ENCODE peak calls at places on chromosomes 11 and 22, in nine cellular contexts. P is brain microvascular endothelial cell; Z is heart left ventricle; X is WTC11; K is stimulated activated CD4-positive, alpha-beta T cell treated with anti-CD3 and anti-CD28 coated beads, Interleukin-2, amount 100 ng/mL, for 24 hours; I is cardiac fibroblast; T is body of pancreas; Y is HTR-8/SVneo; O is C1 segment of cervical spinal cord. D is an unnamed sample.

GRCh38 chr22:26359156-26359555 is 69.9 kb upstream of the ASPHD2 start:
- DNase-seq in P (no peak), Z (no peak), X (no peak), K (no peak), I (no peak), T (no peak), Y (no peak), O (no peak), D (no peak)

GRCh38 chr22:47291565-47292495 is 529.4 kb downstream of the TBC1D22A start:
- DNase-seq in P (no peak), Z (no peak), X (peak), K (no peak), I (no peak), T (no peak), Y (no peak), O (no peak), D (peak)

GRCh38 chr22:19665784-19666662 is 48.3 kb upstream of the SEPTIN5 start:
- DNase-seq in P (no peak), Z (no peak), X (no peak), K (no peak), I (no peak), T (no peak), Y (no peak), O (no peak), D (no peak)

GRCh38 chr11:12216542-12217422 is 106.4 kb downstream of the MICAL2 start:
- DNase-seq in P (peak), Z (no peak), X (no peak), K (no peak), I (peak), T (peak), Y (no peak), O (no peak), D (no peak)

GRCh38 chr22:43110444-43110926 is at the start of gene BIK:
- DNase-seq in P (no peak), Z (peak), X (peak), K (peak), I (peak), T (peak), Y (peak), O (no peak), D (peak)

GRCh38 chr22:36562261-36562835 is 33.4 kb upstream of the EIF3D start:
- DNase-seq in P (peak), Z (no peak), X (no peak), K (no peak), I (peak), T (no peak), Y (peak), O (no peak), D (no peak)

GRCh38 chr11:110691961-110692360 is 20.3 kb downstream of the ARHGAP20 start:
- DNase-seq in P (no peak), Z (no peak), X (no peak), K (no peak), I (no peak), T (no peak), Y (no peak), O (no peak), D (no peak)

GRCh38 chr22:49601614-49602321 is 225.9 kb downstream of the BRD1 start:
- DNase-seq in P (no peak), Z (no peak), X (peak), K (no peak), I (no peak), T (no peak), Y (no peak), O (no peak), D (peak)

GRCh38 chr22:39907605-39908097 is 6.8 kb downstream of the GRAP2 start:
- DNase-seq in P (no peak), Z (no peak), X (no peak), K (no peak), I (no peak), T (no peak), Y (no peak), O (no peak), D (no peak)

GRCh38 chr11:66866420-66867010 is 9.7 kb downstream of the LRFN4 start:
- DNase-seq in P (no peak), Z (no peak), X (no peak), K (no peak), I (no peak), T (no peak), Y (no peak), O (no peak), D (no peak)

D was measured in islet precursor cell.